ENCODE peak calls at places on chromosomes 1 and 21, in eight cellular contexts. One of them, this sample, is unnamed.

GRCh38 chr1:154419620-154420020 is 14.5 kb downstream of the IL6R start:
- DNase-seq in anterior cingulate cortex: peak
- DNase-seq in omental fat pad: peak
- DNase-seq in H54: peak
- DNase-seq in Kasumi-1: no peak
- DNase-seq in endothelial cell: no peak
- DNase-seq in HFF-Myc: no peak
- DNase-seq in HCT116: no peak
- DNase-seq in this sample: no peak

GRCh38 chr1:154664331-154664730 is 56.3 kb upstream of the ADAR start:
- DNase-seq in anterior cingulate cortex: no peak
- DNase-seq in omental fat pad: no peak
- DNase-seq in HCT116: no peak
- DNase-seq in Kasumi-1: no peak
- DNase-seq in endothelial cell: no peak
- DNase-seq in HFF-Myc: no peak
- DNase-seq in H54: no peak
- DNase-seq in this sample: no peak

GRCh38 chr1:22921452-22922126 is 51.1 kb downstream of the LACTBL1 start:
- DNase-seq in endothelial cell: no peak
- DNase-seq in HCT116: no peak
- DNase-seq in omental fat pad: no peak
- DNase-seq in anterior cingulate cortex: no peak
- DNase-seq in H54: no peak
- DNase-seq in HFF-Myc: no peak
- DNase-seq in Kasumi-1: no peak
- DNase-seq in this sample: no peak

GRCh38 chr21:38614558-38614957 is 116.3 kb upstream of the ERG start:
- DNase-seq in HCT116: no peak
- DNase-seq in HFF-Myc: no peak
- DNase-seq in anterior cingulate cortex: no peak
- DNase-seq in endothelial cell: no peak
- DNase-seq in Kasumi-1: no peak
- DNase-seq in omental fat pad: no peak
- DNase-seq in H54: no peak
- DNase-seq in this sample: no peak

GRCh38 chr21:16422702-16423101 is 692.9 kb downstream of the USP25 start:
- DNase-seq in H54: no peak
- DNase-seq in HCT116: no peak
- DNase-seq in anterior cingulate cortex: no peak
- DNase-seq in omental fat pad: no peak
- DNase-seq in HFF-Myc: no peak
- DNase-seq in Kasumi-1: no peak
- DNase-seq in endothelial cell: no peak
- DNase-seq in this sample: no peak

GRCh38 chr1:168520052-168520751 is 23.6 kb downstream of the XCL2 start:
- DNase-seq in HCT116: no peak
- DNase-seq in omental fat pad: no peak
- DNase-seq in HFF-Myc: no peak
- DNase-seq in anterior cingulate cortex: no peak
- DNase-seq in endothelial cell: no peak
- DNase-seq in H54: no peak
- DNase-seq in Kasumi-1: peak
- DNase-seq in this sample: no peak

GRCh38 chr1:154819628-154820590 is 50.2 kb downstream of the KCNN3 start:
- DNase-seq in HFF-Myc: no peak
- DNase-seq in Kasumi-1: peak
- DNase-seq in endothelial cell: peak
- DNase-seq in anterior cingulate cortex: no peak
- DNase-seq in H54: peak
- DNase-seq in omental fat pad: no peak
- DNase-seq in HCT116: peak
- DNase-seq in this sample: no peak

GRCh38 chr1:110254604-110255003 is 44.5 kb downstream of the KCNC4 start:
- DNase-seq in HFF-Myc: no peak
- DNase-seq in Kasumi-1: no peak
- DNase-seq in HCT116: no peak
- DNase-seq in omental fat pad: no peak
- DNase-seq in anterior cingulate cortex: no peak
- DNase-seq in H54: no peak
- DNase-seq in endothelial cell: no peak
- DNase-seq in this sample: no peak

GRCh38 chr1:93042134-93042821 is 36.8 kb upstream of the MTF2 start:
- DNase-seq in endothelial cell: no peak
- DNase-seq in anterior cingulate cortex: no peak
- DNase-seq in H54: no peak
- DNase-seq in HCT116: no peak
- DNase-seq in Kasumi-1: no peak
- DNase-seq in HFF-Myc: no peak
- DNase-seq in omental fat pad: no peak
- DNase-seq in this sample: no peak

GRCh38 chr1:212141404-212141803 is 105.9 kb downstream of the DTL start:
- DNase-seq in endothelial cell: no peak
- DNase-seq in HCT116: no peak
- DNase-seq in omental fat pad: no peak
- DNase-seq in Kasumi-1: no peak
- DNase-seq in H54: no peak
- DNase-seq in HFF-Myc: no peak
- DNase-seq in anterior cingulate cortex: no peak
- DNase-seq in this sample: peak

GRCh38 chr1:206012086-206012859 is 9.1 kb upstream of the RAB7B start:
- DNase-seq in endothelial cell: no peak
- DNase-seq in omental fat pad: no peak
- DNase-seq in anterior cingulate cortex: peak
- DNase-seq in H54: no peak
- DNase-seq in Kasumi-1: peak
- DNase-seq in HCT116: no peak
- DNase-seq in HFF-Myc: no peak
- DNase-seq in this sample: no peak

GRCh38 chr1:66331641-66332523 is 202.1 kb upstream of the SGIP1 start:
- DNase-seq in H54: peak
- DNase-seq in Kasumi-1: peak
- DNase-seq in omental fat pad: no peak
- DNase-seq in HFF-Myc: peak
- DNase-seq in HCT116: no peak
- DNase-seq in anterior cingulate cortex: no peak
- DNase-seq in endothelial cell: peak
- DNase-seq in this sample: no peak

GRCh38 chr1:202805886-202806511 is 2.2 kb downstream of the KDM5B start:
- DNase-seq in HCT116: no peak
- DNase-seq in Kasumi-1: peak
- DNase-seq in endothelial cell: no peak
- DNase-seq in omental fat pad: no peak
- DNase-seq in anterior cingulate cortex: no peak
- DNase-seq in H54: no peak
- DNase-seq in HFF-Myc: no peak
- DNase-seq in this sample: no peak

GRCh38 chr1:55816456-55816794 is 601.3 kb upstream of the USP24 start:
- DNase-seq in Kasumi-1: no peak
- DNase-seq in H54: no peak
- DNase-seq in HFF-Myc: no peak
- DNase-seq in HCT116: no peak
- DNase-seq in omental fat pad: no peak
- DNase-seq in anterior cingulate cortex: no peak
- DNase-seq in endothelial cell: no peak
- DNase-seq in this sample: no peak

GRCh38 chr1:211517006-211517405 is 25.0 kb upstream of the RD3 start:
- DNase-seq in HFF-Myc: no peak
- DNase-seq in omental fat pad: no peak
- DNase-seq in anterior cingulate cortex: no peak
- DNase-seq in H54: no peak
- DNase-seq in Kasumi-1: no peak
- DNase-seq in endothelial cell: no peak
- DNase-seq in HCT116: no peak
- DNase-seq in this sample: no peak

GRCh38 chr1:77977989-77978292 is 931 bp downstream of the FUBP1 start:
- DNase-seq in endothelial cell: no peak
- DNase-seq in HCT116: no peak
- DNase-seq in HFF-Myc: no peak
- DNase-seq in H54: no peak
- DNase-seq in omental fat pad: no peak
- DNase-seq in anterior cingulate cortex: no peak
- DNase-seq in Kasumi-1: no peak
- DNase-seq in this sample: no peak

GRCh38 chr1:207997486-207998268 is 86.8 kb upstream of the CD34 start:
- DNase-seq in HFF-Myc: peak
- DNase-seq in H54: peak
- DNase-seq in omental fat pad: peak
- DNase-seq in Kasumi-1: peak
- DNase-seq in anterior cingulate cortex: peak
- DNase-seq in HCT116: peak
- DNase-seq in endothelial cell: peak
- DNase-seq in this sample: peak

GRCh38 chr1:37393173-37393572 is 81.2 kb upstream of the ZC3H12A start:
- DNase-seq in Kasumi-1: no peak
- DNase-seq in omental fat pad: no peak
- DNase-seq in anterior cingulate cortex: no peak
- DNase-seq in HCT116: no peak
- DNase-seq in endothelial cell: no peak
- DNase-seq in H54: no peak
- DNase-seq in HFF-Myc: no peak
- DNase-seq in this sample: no peak

GRCh38 chr1:117627562-117628165 is 21.8 kb downstream of the TENT5C start:
- DNase-seq in H54: no peak
- DNase-seq in endothelial cell: no peak
- DNase-seq in HFF-Myc: no peak
- DNase-seq in Kasumi-1: peak
- DNase-seq in HCT116: no peak
- DNase-seq in omental fat pad: no peak
- DNase-seq in anterior cingulate cortex: no peak
- DNase-seq in this sample: no peak

GRCh38 chr1:81349194-81349965 is 451.4 kb upstream of the ADGRL2 start:
- DNase-seq in Kasumi-1: no peak
- DNase-seq in endothelial cell: no peak
- DNase-seq in HFF-Myc: no peak
- DNase-seq in H54: no peak
- DNase-seq in anterior cingulate cortex: no peak
- DNase-seq in HCT116: no peak
- DNase-seq in omental fat pad: no peak
- DNase-seq in this sample: no peak

GRCh38 chr21:36079010-36079649 is 9.3 kb downstream of the CBR1 start:
- DNase-seq in endothelial cell: no peak
- DNase-seq in HCT116: no peak
- DNase-seq in Kasumi-1: no peak
- DNase-seq in anterior cingulate cortex: no peak
- DNase-seq in omental fat pad: no peak
- DNase-seq in HFF-Myc: no peak
- DNase-seq in H54: no peak
- DNase-seq in this sample: no peak

GRCh38 chr1:226870026-226870322 is 442 bp upstream of the PSEN2 start:
- DNase-seq in endothelial cell: no peak
- DNase-seq in HFF-Myc: no peak
- DNase-seq in H54: no peak
- DNase-seq in anterior cingulate cortex: no peak
- DNase-seq in HCT116: peak
- DNase-seq in Kasumi-1: no peak
- DNase-seq in omental fat pad: no peak
- DNase-seq in this sample: no peak

GRCh38 chr1:19682257-19682656 is 17.6 kb downstream of the HTR6 start:
- DNase-seq in H54: peak
- DNase-seq in Kasumi-1: no peak
- DNase-seq in HFF-Myc: peak
- DNase-seq in omental fat pad: no peak
- DNase-seq in HCT116: no peak
- DNase-seq in endothelial cell: no peak
- DNase-seq in anterior cingulate cortex: no peak
- DNase-seq in this sample: no peak

GRCh38 chr1:240646861-240647260 is 34.9 kb upstream of the GREM2 start:
- DNase-seq in anterior cingulate cortex: no peak
- DNase-seq in HFF-Myc: no peak
- DNase-seq in omental fat pad: no peak
- DNase-seq in H54: no peak
- DNase-seq in HCT116: no peak
- DNase-seq in endothelial cell: no peak
- DNase-seq in Kasumi-1: no peak
- DNase-seq in this sample: no peak

GRCh38 chr1:101971309-101971708 is 25.4 kb downstream of the OLFM3 start:
- DNase-seq in anterior cingulate cortex: no peak
- DNase-seq in HCT116: no peak
- DNase-seq in omental fat pad: no peak
- DNase-seq in H54: no peak
- DNase-seq in HFF-Myc: no peak
- DNase-seq in endothelial cell: no peak
- DNase-seq in Kasumi-1: no peak
- DNase-seq in this sample: no peak

GRCh38 chr1:184745929-184746583 is 8.6 kb downstream of the EDEM3 start:
- DNase-seq in omental fat pad: no peak
- DNase-seq in endothelial cell: no peak
- DNase-seq in HFF-Myc: no peak
- DNase-seq in Kasumi-1: no peak
- DNase-seq in anterior cingulate cortex: no peak
- DNase-seq in HCT116: no peak
- DNase-seq in H54: no peak
- DNase-seq in this sample: no peak

GRCh38 chr1:24830680-24831272 is 85.5 kb downstream of the CLIC4 start:
- DNase-seq in HCT116: peak
- DNase-seq in omental fat pad: no peak
- DNase-seq in anterior cingulate cortex: no peak
- DNase-seq in H54: no peak
- DNase-seq in Kasumi-1: peak
- DNase-seq in HFF-Myc: peak
- DNase-seq in endothelial cell: no peak
- DNase-seq in this sample: peak

GRCh38 chr1:230772457-230773395 is 25.5 kb downstream of the CAPN9 start:
- DNase-seq in endothelial cell: no peak
- DNase-seq in H54: no peak
- DNase-seq in HFF-Myc: peak
- DNase-seq in omental fat pad: no peak
- DNase-seq in HCT116: no peak
- DNase-seq in anterior cingulate cortex: peak
- DNase-seq in Kasumi-1: peak
- DNase-seq in this sample: no peak

GRCh38 chr1:36512842-36513241 is 30.1 kb upstream of the CSF3R start:
- DNase-seq in HFF-Myc: no peak
- DNase-seq in Kasumi-1: no peak
- DNase-seq in H54: no peak
- DNase-seq in HCT116: no peak
- DNase-seq in endothelial cell: no peak
- DNase-seq in omental fat pad: no peak
- DNase-seq in anterior cingulate cortex: no peak
- DNase-seq in this sample: peak

This sample was measured in keratinocyte.